ENCODE peak calls at places on chromosome 5, in five cellular contexts. A, Q, C, L and O are unnamed samples.

GRCh38 chr5:69295088-69295754 is 37.4 kb downstream of the CCDC125 start:
- DNase-seq in A (no peak), Q (peak), C (no peak), L (no peak), O (no peak)

GRCh38 chr5:102766295-102767090 is 11.4 kb downstream of the PAM start:
- DNase-seq in A (no peak), Q (no peak), C (no peak), L (no peak), O (no peak)

GRCh38 chr5:176533894-176534611 is 3.1 kb downstream of the RNF44 start:
- DNase-seq in A (peak), Q (peak), C (peak), L (peak), O (peak)

GRCh38 chr5:107739661-107740060 is 68.9 kb upstream of the EFNA5 start:
- DNase-seq in A (no peak), Q (no peak), C (no peak), L (no peak), O (no peak)

GRCh38 chr5:54457094-54457531 is 1.6 kb downstream of the HSPB3 start:
- DNase-seq in A (no peak), Q (peak), C (no peak), L (no peak), O (no peak)

GRCh38 chr5:9851458-9851857 is 221.3 kb upstream of the TAS2R1 start:
- DNase-seq in A (no peak), Q (peak), C (no peak), L (no peak), O (no peak)

GRCh38 chr5:57753446-57753845 is 270.8 kb upstream of the ACTBL2 start:
- DNase-seq in A (no peak), Q (no peak), C (no peak), L (no peak), O (no peak)

GRCh38 chr5:82406200-82406773 is 128.1 kb upstream of the RPS23 start:
- DNase-seq in A (no peak), Q (no peak), C (no peak), L (no peak), O (no peak)

GRCh38 chr5:117131048-117131679 is 556.5 kb upstream of the SEMA6A start:
- DNase-seq in A (peak), Q (no peak), C (no peak), L (no peak), O (no peak)

GRCh38 chr5:31133488-31133887 is 60.0 kb upstream of the CDH6 start:
- DNase-seq in A (no peak), Q (no peak), C (no peak), L (no peak), O (no peak)

GRCh38 chr5:141040763-141041426 is 10.3 kb upstream of the PCDHB1 start:
- DNase-seq in A (peak), Q (peak), C (peak), L (peak), O (peak)

GRCh38 chr5:111748304-111748763 is 8.7 kb downstream of the NREP start:
- DNase-seq in A (no peak), Q (peak), C (no peak), L (no peak), O (no peak)

GRCh38 chr5:10859393-10860195 is 98.6 kb upstream of the DAP start:
- DNase-seq in A (no peak), Q (no peak), C (no peak), L (no peak), O (no peak)

GRCh38 chr5:65480306-65480865 is 1.3 kb downstream of the ADAMTS6 start:
- DNase-seq in A (no peak), Q (peak), C (peak), L (no peak), O (no peak)